ENCODE peak calls at places on chromosomes 13 and 19, in eight cellular contexts. U, T, O, K, Y, M, J and C are unnamed samples.

GRCh38 chr13:114043421-114044053 is 69.7 kb upstream of the C13orf46 start:
- DNase-seq in U (peak; percentile 79), T (peak; percentile 86), O (no peak), K (no peak), Y (peak; percentile 78), M (no peak), J (peak; percentile 86), C (no peak)

GRCh38 chr13:37966266-37966665 is 96.7 kb upstream of the TRPC4 start:
- DNase-seq in U (no peak), T (no peak), O (no peak), K (no peak), Y (no peak), M (no peak), J (no peak), C (no peak)

GRCh38 chr13:113179374-113180230 is 21.2 kb downstream of the PROZ start:
- DNase-seq in U (no peak), T (peak; percentile 54), O (no peak), K (no peak), Y (no peak), M (peak; percentile 26), J (no peak), C (no peak)

GRCh38 chr19:3766520-3766919 is 4.0 kb downstream of the MRPL54 start:
- DNase-seq in U (no peak), T (no peak), O (no peak), K (no peak), Y (no peak), M (no peak), J (no peak), C (no peak)

GRCh38 chr13:101292711-101293110 is 123.6 kb downstream of the NALCN start:
- DNase-seq in U (no peak), T (peak; percentile 66), O (no peak), K (no peak), Y (no peak), M (no peak), J (no peak), C (no peak)

GRCh38 chr13:89686171-89686570 is 1661.3 kb upstream of the MIR17HG start:
- DNase-seq in U (no peak), T (no peak), O (no peak), K (no peak), Y (no peak), M (no peak), J (no peak), C (no peak)

GRCh38 chr19:37999309-38000213 is 92.6 kb downstream of the SIPA1L3 start:
- DNase-seq in U (peak; percentile 61), T (peak; percentile 99), O (no peak), K (no peak), Y (no peak), M (no peak), J (no peak), C (no peak)

GRCh38 chr13:38590796-38591507 is 95.9 kb upstream of the FREM2 start:
- DNase-seq in U (no peak), T (no peak), O (no peak), K (no peak), Y (no peak), M (peak; percentile 35), J (no peak), C (no peak)

GRCh38 chr19:10074153-10074552 is 12.0 kb upstream of the SHFL start:
- DNase-seq in U (no peak), T (no peak), O (peak; percentile 21), K (no peak), Y (peak; percentile 62), M (no peak), J (peak; percentile 58), C (peak; percentile 35)

GRCh38 chr19:29909545-29909944 is 32.5 kb upstream of the URI1 start:
- DNase-seq in U (no peak), T (no peak), O (no peak), K (no peak), Y (no peak), M (no peak), J (no peak), C (no peak)

GRCh38 chr19:39003188-39003587 is 27.6 kb upstream of the FBXO17 start:
- DNase-seq in U (no peak), T (no peak), O (no peak), K (no peak), Y (no peak), M (no peak), J (no peak), C (no peak)

GRCh38 chr19:8316351-8317125 is 4.6 kb downstream of the NDUFA7 start:
- DNase-seq in U (no peak), T (no peak), O (no peak), K (no peak), Y (no peak), M (no peak), J (no peak), C (no peak)

GRCh38 chr13:36858285-36858684 is 39.3 kb downstream of the RFXAP start:
- DNase-seq in U (no peak), T (peak; percentile 32), O (no peak), K (no peak), Y (no peak), M (peak; percentile 80), J (peak; percentile 82), C (no peak)

GRCh38 chr19:50875795-50876422 is 2.7 kb downstream of the KLK2 start:
- DNase-seq in U (no peak), T (no peak), O (no peak), K (no peak), Y (no peak), M (no peak), J (no peak), C (no peak)

GRCh38 chr13:49690133-49690989 is 925 bp downstream of the EBPL start:
- DNase-seq in U (no peak), T (peak; percentile 60), O (no peak), K (no peak), Y (no peak), M (no peak), J (no peak), C (no peak)

GRCh38 chr13:113457510-113457909 is 4.2 kb upstream of the ADPRHL1 start:
- DNase-seq in U (no peak), T (no peak), O (no peak), K (no peak), Y (no peak), M (no peak), J (no peak), C (no peak)

GRCh38 chr19:27776524-27776923 is 1436.4 kb downstream of the UQCRFS1 start:
- DNase-seq in U (no peak), T (no peak), O (no peak), K (no peak), Y (no peak), M (no peak), J (no peak), C (no peak)

GRCh38 chr19:27775395-27775794 is 1437.6 kb downstream of the UQCRFS1 start:
- DNase-seq in U (no peak), T (no peak), O (no peak), K (no peak), Y (no peak), M (no peak), J (peak; percentile 22), C (no peak)

GRCh38 chr19:27777242-27777641 is 1435.7 kb downstream of the UQCRFS1 start:
- DNase-seq in U (no peak), T (no peak), O (no peak), K (no peak), Y (no peak), M (no peak), J (no peak), C (no peak)

GRCh38 chr19:27774827-27775226 is 1438.1 kb downstream of the UQCRFS1 start:
- DNase-seq in U (no peak), T (no peak), O (peak; percentile 43), K (no peak), Y (no peak), M (no peak), J (peak; percentile 67), C (no peak)

GRCh38 chr19:27776020-27776419 is 1436.9 kb downstream of the UQCRFS1 start:
- DNase-seq in U (no peak), T (no peak), O (peak; percentile 23), K (no peak), Y (no peak), M (no peak), J (peak; percentile 37), C (no peak)
- H3K9me3 ChIP-seq in U (no peaks in the 10 kb centered on the region), T (peaks cover 18% of the 10 kb centered on the region), O (peaks cover 22% of the 10 kb centered on the region), K (peaks cover 61% of the 10 kb centered on the region), Y (peaks cover 2% of the 10 kb centered on the region), M (no peaks in the 10 kb centered on the region), J (peaks cover 5% of the 10 kb centered on the region), C (peaks cover 62% of the 10 kb centered on the region)

GRCh38 chr19:11380653-11381534 is 3.2 kb downstream of the EPOR start:
- DNase-seq in U (peak; percentile 97), T (peak; percentile 86), O (peak; percentile 97), K (peak; percentile 88), Y (peak; percentile 98), M (peak; percentile 98), J (peak; percentile 99), C (peak; percentile 95)

GRCh38 chr19:11378319-11379189 is 4.1 kb downstream of the SWSAP1 start:
- DNase-seq in U (no peak), T (peak; percentile 77), O (peak; percentile 38), K (no peak), Y (peak; percentile 59), M (peak; percentile 77), J (peak; percentile 48), C (no peak)

GRCh38 chr19:11381535-11382369 is 2.4 kb downstream of the EPOR start:
- DNase-seq in U (no peak), T (peak; percentile 75), O (no peak), K (no peak), Y (peak; percentile 89), M (peak; percentile 63), J (peak; percentile 93), C (peak; percentile 76)

GRCh38 chr19:11377756-11378155 is 3.3 kb downstream of the SWSAP1 start:
- DNase-seq in U (no peak), T (peak; percentile 22), O (no peak), K (no peak), Y (no peak), M (no peak), J (no peak), C (no peak)

DNA sequence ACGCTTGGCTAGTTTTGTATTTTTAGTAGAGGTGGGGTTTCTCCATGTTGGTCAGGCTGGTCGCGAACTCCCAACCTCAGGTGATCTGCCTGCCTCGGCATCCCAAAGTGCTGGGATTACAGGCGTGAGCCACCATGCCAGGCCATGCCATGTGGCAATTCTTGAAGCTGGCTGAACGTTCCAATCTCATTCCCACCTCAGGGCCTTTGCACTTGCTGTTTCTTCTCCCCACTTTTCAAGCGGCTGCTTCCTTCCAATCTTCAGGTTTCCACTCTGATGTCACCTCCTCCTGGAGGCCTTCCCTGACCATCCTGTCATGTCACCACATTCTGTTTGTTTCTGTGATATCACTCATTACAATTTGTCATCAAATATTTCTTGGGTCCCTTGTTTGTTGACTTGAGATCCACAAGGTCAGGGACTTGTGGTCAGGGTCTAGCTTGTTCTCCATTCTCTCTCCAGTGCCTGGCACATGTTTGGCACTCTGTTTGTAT is 4.2 kb downstream of the EPOR start:
- DNase-seq in U (no peak), T (no peak), O (no peak), K (no peak), Y (no peak), M (no peak), J (no peak), C (no peak)
- H3K27ac ChIP-seq in U (no peak overlapping the region), T (no peak overlapping the region), O (peak overlapping the region; percentile 91), K (no peak overlapping the region), Y (peak overlapping the region; percentile 91), M (no peak overlapping the region), J (peak overlapping the region; percentile 92), C (peak overlapping the region; percentile 88)

GRCh38 chr13:50805805-50806204 is 37.7 kb downstream of the DLEU7 start:
- DNase-seq in U (no peak), T (peak; percentile 2), O (no peak), K (no peak), Y (no peak), M (no peak), J (peak; percentile 41), C (no peak)
- TF ChIP-seq CTCF in U (no peak), T (no peak), O (peak; percentile 50), K (no peak), Y (no peak), M (peak; percentile 7), J (peak; percentile 63), C (no peak)

GRCh38 chr19:18021121-18021755 is 13.3 kb downstream of the ARRDC2 start:
- DNase-seq in U (peak; percentile 92), T (peak; percentile 69), O (no peak), K (peak; percentile 77), Y (peak; percentile 89), M (no peak), J (no peak), C (peak; percentile 62)
- H3K9me3 ChIP-seq in U (no peaks in the 10 kb centered on the region), T (no peaks in the 10 kb centered on the region), O (no peaks in the 10 kb centered on the region), K (no peaks in the 10 kb centered on the region), Y (no peaks in the 10 kb centered on the region), M (no peaks in the 10 kb centered on the region), J (no peaks in the 10 kb centered on the region), C (no peaks in the 10 kb centered on the region)